ENCODE peak calls at places on chromosomes 7 and 10, in eight cellular contexts. R is H1, M is endothelial cell of umbilical vein, G is A549, W is adrenal gland, L is body of pancreas, Q is heart left ventricle, U is esophagus squamous epithelium. H is an unnamed sample.

GRCh38 chr10:42971251-42971599 is 105.6 kb upstream of the RET start:
- DNase-seq in M (no peak), G (no peak), R (no peak), W (no peak), Q (no peak), U (no peak), L (peak; percentile 2), H (no peak)

GRCh38 chr7:35729061-35729783 is 34.3 kb upstream of the HERPUD2 start:
- DNase-seq in G (no peak), U (no peak), W (no peak), L (no peak), R (no peak), M (no peak), Q (no peak), H (no peak)

GRCh38 chr10:99598781-99599481 is 21.3 kb downstream of the SLC25A28 start:
- DNase-seq in U (no peak), Q (no peak), M (no peak), L (no peak), G (no peak), R (no peak), W (no peak), H (no peak)

GRCh38 chr10:117092386-117092785 is 45.7 kb downstream of the VAX1 start:
- DNase-seq in L (no peak), G (no peak), W (no peak), R (no peak), Q (no peak), U (no peak), M (no peak), H (no peak)

GRCh38 chr7:20713792-20714191 is 72.9 kb downstream of the SP8 start:
- DNase-seq in M (no peak), Q (no peak), L (no peak), G (no peak), U (no peak), R (no peak), W (no peak), H (no peak)

GRCh38 chr7:47786557-47787248 is 161.6 kb downstream of the PKD1L1 start:
- DNase-seq in M (peak; percentile 98), W (peak; percentile 90), Q (peak; percentile 59), R (peak; percentile 57), U (no peak), G (peak; percentile 100), L (peak; percentile 49), H (peak; percentile 21)

GRCh38 chr10:93867481-93867880 is 26.3 kb upstream of the SLC35G1 start:
- DNase-seq in G (no peak), R (no peak), M (no peak), W (no peak), L (no peak), Q (no peak), U (no peak), H (no peak)

GRCh38 chr7:54839538-54840213 is 80.7 kb upstream of the SEC61G start:
- DNase-seq in Q (peak; percentile 86), G (peak; percentile 81), R (peak; percentile 39), M (peak; percentile 43), W (peak; percentile 66), U (no peak), L (peak; percentile 61), H (peak; percentile 65)

GRCh38 chr10:102384053-102384452 is 11.5 kb upstream of the NFKB2 start:
- DNase-seq in M (no peak), Q (no peak), U (no peak), G (no peak), R (no peak), W (no peak), L (no peak), H (no peak)

GRCh38 chr10:93576888-93577287 is 10.4 kb downstream of the FFAR4 start:
- DNase-seq in Q (no peak), G (no peak), L (no peak), U (no peak), M (no peak), R (no peak), W (no peak), H (no peak)

GRCh38 chr7:91846436-91846835 is 34.1 kb downstream of the MTERF1 start:
- DNase-seq in W (no peak), Q (no peak), G (no peak), U (no peak), R (no peak), M (no peak), L (no peak), H (no peak)

GRCh38 chr7:94656658-94656924 is 658 bp upstream of the SGCE start:
- DNase-seq in M (no peak), U (no peak), W (no peak), R (no peak), Q (no peak), L (no peak), G (no peak), H (no peak)

GRCh38 chr7:106418094-106418493 is 133.3 kb upstream of the NAMPT start:
- DNase-seq in L (peak; percentile 44), Q (no peak), R (no peak), U (no peak), M (peak; percentile 54), G (no peak), W (no peak), H (no peak)

GRCh38 chr10:28991738-28992270 is 297.1 kb upstream of the LYZL1 start:
- DNase-seq in L (peak; percentile 60), G (peak; percentile 82), Q (peak; percentile 42), M (peak; percentile 51), R (peak; percentile 17), U (no peak), W (no peak), H (no peak)

GRCh38 chr10:1550291-1550595 is 187.1 kb downstream of the ADARB2 start:
- DNase-seq in G (no peak), L (no peak), Q (no peak), W (no peak), U (no peak), M (no peak), R (no peak), H (no peak)
- H3K4me3 ChIP-seq in G (no peak overlapping the region), L (no peak overlapping the region), Q (no peak overlapping the region), W (no peak overlapping the region), U (no peak overlapping the region), M (no peak overlapping the region), R (no peak overlapping the region), H (no peak overlapping the region)

DNA sequence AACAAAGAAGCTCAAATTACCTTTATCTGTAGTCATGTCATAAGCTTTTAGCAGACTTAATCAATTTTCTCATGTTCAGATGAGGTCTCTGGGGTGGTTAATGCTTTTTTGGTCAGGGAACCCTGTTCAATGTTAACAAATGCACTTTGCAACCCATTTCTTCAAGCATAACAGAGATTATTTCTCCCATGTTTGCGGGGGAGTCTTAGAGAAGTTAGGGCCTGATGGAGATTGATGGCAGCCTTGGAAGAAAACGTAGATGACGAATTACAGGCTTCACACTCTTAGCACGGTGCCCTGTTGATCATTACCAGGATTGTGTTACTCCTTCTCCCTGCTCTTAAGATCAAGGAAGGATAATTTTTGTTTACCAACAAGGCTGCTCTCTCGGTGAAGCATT is 76.4 kb downstream of the AGMO start:
- DNase-seq in Q (no peak), G (no peak), M (no peak), L (no peak), W (no peak), U (no peak), R (no peak), H (no peak)
- TF ChIP-seq POLR2A in Q (no peak), G (no peak), M (no peak), L (no peak), W (no peak), U (no peak), R (no peak), H (no peak)

DNA sequence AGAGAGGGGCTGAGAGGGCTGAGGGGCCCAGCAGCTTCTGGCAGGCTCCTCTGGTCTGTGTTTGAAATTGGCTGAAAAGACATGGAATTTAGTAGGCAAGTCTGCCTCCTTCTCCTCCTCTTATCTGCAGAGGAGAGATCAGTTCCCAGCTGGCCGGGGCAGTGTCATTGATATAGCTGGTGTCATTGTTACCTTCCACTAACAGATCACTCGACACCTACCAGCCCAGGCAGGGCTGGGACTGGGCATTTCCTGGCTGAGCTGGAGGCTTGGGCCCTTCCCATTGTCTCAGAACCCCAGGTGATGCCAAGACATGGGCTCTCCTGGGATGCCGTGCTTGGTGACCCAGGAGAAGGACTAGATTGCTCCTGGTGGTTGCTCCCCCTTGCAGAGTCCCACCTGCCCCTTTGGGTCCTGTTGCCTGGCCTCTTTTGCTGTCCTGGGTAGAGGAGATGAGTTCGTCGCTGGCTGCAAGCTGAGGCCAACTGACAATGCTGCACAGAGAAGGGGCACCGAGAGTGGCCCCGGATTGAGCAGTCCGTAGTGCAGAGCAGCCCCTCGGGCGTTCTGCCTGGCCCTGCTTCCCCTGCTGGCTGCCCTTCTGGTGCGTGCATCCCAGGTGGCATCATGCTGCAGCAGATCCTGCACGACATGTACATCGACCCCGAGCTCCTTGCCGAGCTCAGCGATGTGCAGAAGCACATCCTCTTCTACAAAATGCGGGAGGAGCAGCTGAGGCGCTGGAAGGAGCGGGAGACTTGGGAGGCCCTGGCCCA is at the start of gene SH2D4B:
- DNase-seq in Q (no peak), U (no peak), W (no peak), R (no peak), L (no peak), M (no peak), G (no peak), H (no peak)
- TF ChIP-seq CTCF in Q (no peak), U (no peak), W (no peak), R (no peak), L (no peak), M (no peak), G (no peak), H (no peak)

GRCh38 chr10:79982486-79982800 is 33.5 kb upstream of the SFTPD start:
- DNase-seq in L (no peak), G (no peak), M (peak; percentile 7), U (no peak), R (no peak), W (no peak), Q (no peak), H (no peak)
- H3K4me3 ChIP-seq in L (no peak overlapping the region), G (peak overlapping the region; percentile 86), M (peak overlapping the region; percentile 51), U (peak overlapping the region; percentile 81), R (peak overlapping the region; percentile 73), W (peak overlapping the region; percentile 78), Q (peak overlapping the region; percentile 71), H (no peak overlapping the region)

GRCh38 chr7:26191233-26191973 is 9.1 kb downstream of the HNRNPA2B1 start:
- DNase-seq in G (no peak), U (no peak), W (no peak), L (no peak), Q (no peak), M (no peak), R (no peak), H (no peak)

GRCh38 chr7:26188291-26188999 is 12.1 kb downstream of the HNRNPA2B1 start:
- DNase-seq in R (no peak), G (no peak), Q (no peak), U (no peak), M (no peak), W (no peak), L (no peak), H (no peak)

GRCh38 chr7:26190417-26190869 is 10.1 kb downstream of the HNRNPA2B1 start:
- DNase-seq in R (no peak), W (no peak), L (no peak), M (no peak), U (no peak), Q (no peak), G (no peak), H (no peak)

GRCh38 chr7:26189000-26189539 is 11.5 kb downstream of the HNRNPA2B1 start:
- DNase-seq in L (no peak), Q (no peak), M (no peak), G (no peak), U (no peak), W (no peak), R (no peak), H (no peak)

DNA sequence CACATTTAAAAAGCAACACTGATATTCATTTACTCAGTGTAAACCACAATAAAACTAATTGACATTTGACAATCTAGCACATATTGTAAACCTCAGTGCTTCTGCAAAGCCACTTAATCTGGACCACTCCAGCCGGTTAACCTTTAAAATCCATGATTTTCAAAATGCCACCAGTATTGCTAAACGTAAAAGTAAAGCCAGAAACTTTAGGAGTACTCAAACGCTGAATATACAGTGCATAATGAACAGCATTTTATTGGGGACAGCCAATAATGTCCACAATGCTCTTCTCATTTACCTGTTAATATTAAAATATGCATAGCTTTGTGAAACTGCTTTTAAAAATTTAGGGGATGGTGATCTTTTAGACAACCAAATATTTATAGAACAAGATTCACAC is 10.8 kb downstream of the HNRNPA2B1 start:
- DNase-seq in Q (no peak), G (no peak), L (no peak), M (no peak), W (no peak), R (no peak), U (no peak), H (no peak)
- TF ChIP-seq POLR2A in Q (no peak), G (no peak), L (peak; percentile 7), M (no peak), W (no peak), R (no peak), U (no peak), H (no peak)